ENCODE peak calls at places on chromosomes 6 and 20, in nine cellular contexts. V is Daoy, X is KG1, Q is heart right ventricle, H is tibial nerve, K is cardiac septum, D is SW480, P is substantia nigra, S is globus pallidus. R is an unnamed sample.
A peak's percentile ranks its signal among the peaks of the same experiment; 100 is the strongest.

GRCh38 chr6:492816-493414 is 101.4 kb downstream of the IRF4 start:
- DNase-seq in K (no peak), H (no peak), Q (no peak), S (no peak), X (no peak), D (no peak), V (no peak), P (no peak), R (no peak)

GRCh38 chr20:856361-856775 is 22.9 kb downstream of the FAM110A start:
- DNase-seq in D (peak; percentile 99), X (no peak), P (no peak), V (peak; percentile 98), H (no peak), K (no peak), S (no peak), Q (no peak), R (peak; percentile 78)

GRCh38 chr20:32982617-32983458 is 21.4 kb downstream of the SUN5 start:
- DNase-seq in Q (peak; percentile 34), D (peak; percentile 20), P (peak; percentile 14), V (peak; percentile 22), H (no peak), K (no peak), X (no peak), S (no peak), R (no peak)

GRCh38 chr20:49542514-49542991 is 25.4 kb downstream of the PTGIS start:
- DNase-seq in S (no peak), H (no peak), D (no peak), K (no peak), Q (no peak), P (no peak), X (no peak), V (no peak), R (no peak)

GRCh38 chr20:53643031-53643832 is 49.6 kb upstream of the ZNF217 start:
- DNase-seq in D (peak; percentile 87), S (no peak), K (peak; percentile 79), H (no peak), Q (no peak), X (no peak), V (peak; percentile 83), P (no peak), R (no peak)

GRCh38 chr6:117317261-117317660 is 51.9 kb downstream of the VGLL2 start:
- DNase-seq in Q (no peak), S (peak; percentile 10), P (no peak), K (no peak), D (peak; percentile 25), H (no peak), V (peak; percentile 26), X (no peak), R (peak; percentile 26)

GRCh38 chr6:119479860-119480655 is 130.5 kb upstream of the MAN1A1 start:
- DNase-seq in X (no peak), V (no peak), H (no peak), P (no peak), Q (no peak), D (no peak), S (no peak), K (no peak), R (no peak)

GRCh38 chr6:157322792-157323113 is 566 bp downstream of the TMEM242 start:
- DNase-seq in K (no peak), X (no peak), D (no peak), P (no peak), S (no peak), Q (no peak), V (no peak), H (no peak), R (no peak)

GRCh38 chr6:101001012-101001411 is 119.9 kb upstream of the ASCC3 start:
- DNase-seq in Q (no peak), S (no peak), K (no peak), V (no peak), X (no peak), P (no peak), H (no peak), D (no peak), R (no peak)

GRCh38 chr20:50759678-50760077 is 28.3 kb downstream of the PARD6B start:
- DNase-seq in V (no peak), S (no peak), Q (no peak), D (no peak), K (no peak), H (no peak), X (no peak), P (no peak), R (no peak)

GRCh38 chr6:123965894-123966293 is 162.2 kb downstream of the NKAIN2 start:
- DNase-seq in V (no peak), D (no peak), K (no peak), P (peak; percentile 5), H (no peak), X (no peak), S (peak; percentile 67), Q (peak; percentile 8), R (peak; percentile 41)

GRCh38 chr6:151425561-151425960 is 26.4 kb downstream of the RMND1 start:
- DNase-seq in H (no peak), V (peak; percentile 27), X (no peak), D (no peak), P (no peak), K (no peak), S (no peak), Q (no peak), R (no peak)

GRCh38 chr6:158410784-158411183 is 98.5 kb downstream of the TULP4 start:
- DNase-seq in D (no peak), P (no peak), S (peak; percentile 65), X (no peak), V (no peak), Q (no peak), H (no peak), K (no peak), R (no peak)

GRCh38 chr6:123829302-123829953 is 25.8 kb downstream of the NKAIN2 start:
- DNase-seq in Q (no peak), H (no peak), S (no peak), X (no peak), D (no peak), V (no peak), P (no peak), K (no peak), R (peak; percentile 60)

GRCh38 chr20:51493346-51493791 is 49.1 kb downstream of the NFATC2 start:
- DNase-seq in H (no peak), K (no peak), S (no peak), D (no peak), X (no peak), Q (no peak), V (no peak), P (no peak), R (no peak)

GRCh38 chr6:100803264-100803663 is 77.9 kb downstream of the ASCC3 start:
- DNase-seq in D (no peak), V (no peak), H (no peak), Q (no peak), K (no peak), P (no peak), S (no peak), X (no peak), R (no peak)

GRCh38 chr20:17749979-17750721 is 50.4 kb downstream of the BANF2 start:
- DNase-seq in V (peak; percentile 32), P (no peak), S (no peak), X (no peak), D (no peak), Q (peak; percentile 83), H (peak; percentile 17), K (peak; percentile 87), R (no peak)

GRCh38 chr20:58870293-58871014 is 17.9 kb downstream of the GNAS start:
- DNase-seq in Q (peak; percentile 75), H (peak; percentile 82), P (peak; percentile 40), V (peak; percentile 69), D (peak; percentile 68), S (peak; percentile 53), X (no peak), K (peak; percentile 87), R (peak; percentile 75)

GRCh38 chr6:122200441-122200840 is 199.0 kb upstream of the HSF2 start:
- DNase-seq in P (no peak), H (no peak), V (no peak), K (no peak), X (no peak), Q (no peak), S (no peak), D (no peak), R (no peak)

GRCh38 chr20:45343445-45343866 is 4.8 kb downstream of the SDC4 start:
- DNase-seq in X (no peak), Q (no peak), P (no peak), V (no peak), D (no peak), S (no peak), K (no peak), H (no peak), R (no peak)

GRCh38 chr6:10555625-10556309 is 34.6 kb downstream of the GCNT2 start:
- DNase-seq in V (peak; percentile 73), K (peak; percentile 80), P (peak; percentile 34), X (no peak), D (peak; percentile 36), Q (peak; percentile 72), S (peak; percentile 62), H (peak; percentile 10), R (no peak)

GRCh38 chr20:50144362-50144761 is 9.2 kb downstream of the PEDS1 start:
- DNase-seq in Q (no peak), V (peak; percentile 82), P (no peak), K (no peak), S (no peak), X (no peak), D (no peak), H (peak; percentile 63), R (no peak)

GRCh38 chr20:46670228-46670584 is 18.9 kb upstream of the SLC13A3 start:
- DNase-seq in H (no peak), V (no peak), D (no peak), S (no peak), Q (no peak), P (no peak), K (no peak), X (no peak), R (no peak)

GRCh38 chr6:87737948-87738347 is 35.9 kb upstream of the AKIRIN2 start:
- DNase-seq in Q (no peak), P (no peak), X (no peak), D (no peak), S (no peak), V (no peak), K (no peak), H (no peak), R (no peak)

GRCh38 chr6:106807946-106808611 is 166.4 kb downstream of the CD24 start:
- DNase-seq in H (no peak), D (no peak), V (no peak), S (no peak), P (no peak), X (no peak), K (no peak), Q (no peak), R (no peak)

GRCh38 chr6:159217595-159218275 is 48.5 kb downstream of the FNDC1 start:
- DNase-seq in P (peak; percentile 8), S (peak; percentile 6), D (peak; percentile 6), X (no peak), V (no peak), K (no peak), Q (no peak), H (no peak), R (peak; percentile 54)

GRCh38 chr20:20231528-20232298 is 136.2 kb upstream of the INSM1 start:
- DNase-seq in X (no peak), K (no peak), V (no peak), Q (no peak), H (no peak), S (no peak), D (no peak), P (no peak), R (no peak)

GRCh38 chr6:147459772-147460171 is 48.7 kb upstream of the SAMD5 start:
- DNase-seq in P (no peak), X (no peak), K (no peak), S (no peak), H (no peak), Q (no peak), D (peak; percentile 3), V (no peak), R (no peak)

GRCh38 chr6:64437996-64438395 is 802.4 kb downstream of the PHF3 start:
- DNase-seq in Q (no peak), K (no peak), X (no peak), P (no peak), D (no peak), V (no peak), S (no peak), H (no peak), R (no peak)

GRCh38 chr6:106085984-106086832 is at the start of gene PRDM1:
- DNase-seq in K (peak; percentile 96), X (peak; percentile 47), S (peak; percentile 52), Q (peak; percentile 72), V (peak; percentile 82), H (peak; percentile 58), P (peak; percentile 49), D (peak; percentile 93), R (peak; percentile 28)

GRCh38 chr6:150156460-150156859 is 13.6 kb downstream of the PPP1R14C start:
- DNase-seq in X (no peak), H (no peak), V (no peak), Q (no peak), K (no peak), D (no peak), P (no peak), S (no peak), R (no peak)

R was measured in RKO.